ENCODE peak calls at places on chromosomes 12 and 14, in nine cellular contexts. One of them, this sample, is unnamed.

GRCh38 chr14:60647081-60647836 is 2.0 kb downstream of the SIX1 start:
- DNase-seq in frontal cortex: no peak
- DNase-seq in CD8-positive, alpha-beta memory T cell: no peak
- DNase-seq in CD4-positive, CD25-positive, alpha-beta regulatory T cell: no peak
- DNase-seq in NCI-H1436: no peak
- DNase-seq in activated T-helper 1 cell treated with anti-CD3 and anti-CD28 coated beads, Interleukin-12 subunit alpha, Interleukin-12 subunit beta, Interleukin-2, Interleukin-4 antibody, amounts not matched to agents 30 ng/mL and 10 ng/mL and 1 ng/mL, durations not matched to agents 14 hours and 24 hours and 36 hours: no peak
- DNase-seq in sciatic nerve: peak; percentile 68
- DNase-seq in colonic mucosa: no peak
- DNase-seq in NCI-H345: peak; percentile 42
- DNase-seq in this sample: peak; percentile 45

GRCh38 chr14:104977681-104978647 is at the start of gene AHNAK2:
- DNase-seq in CD4-positive, CD25-positive, alpha-beta regulatory T cell: peak; percentile 29
- DNase-seq in activated T-helper 1 cell treated with anti-CD3 and anti-CD28 coated beads, Interleukin-12 subunit alpha, Interleukin-12 subunit beta, Interleukin-2, Interleukin-4 antibody, amounts not matched to agents 30 ng/mL and 10 ng/mL and 1 ng/mL, durations not matched to agents 14 hours and 24 hours and 36 hours: peak; percentile 62
- DNase-seq in sciatic nerve: peak; percentile 75
- DNase-seq in colonic mucosa: peak; percentile 75
- DNase-seq in CD8-positive, alpha-beta memory T cell: peak; percentile 24
- DNase-seq in NCI-H1436: peak; percentile 35
- DNase-seq in frontal cortex: peak; percentile 83
- DNase-seq in NCI-H345: peak; percentile 87
- DNase-seq in this sample: no peak

GRCh38 chr14:104249706-104250105 is 111.3 kb downstream of the KIF26A start:
- DNase-seq in sciatic nerve: no peak
- DNase-seq in frontal cortex: no peak
- DNase-seq in colonic mucosa: no peak
- DNase-seq in CD4-positive, CD25-positive, alpha-beta regulatory T cell: no peak
- DNase-seq in CD8-positive, alpha-beta memory T cell: no peak
- DNase-seq in NCI-H345: no peak
- DNase-seq in NCI-H1436: no peak
- DNase-seq in activated T-helper 1 cell treated with anti-CD3 and anti-CD28 coated beads, Interleukin-12 subunit alpha, Interleukin-12 subunit beta, Interleukin-2, Interleukin-4 antibody, amounts not matched to agents 30 ng/mL and 10 ng/mL and 1 ng/mL, durations not matched to agents 14 hours and 24 hours and 36 hours: no peak
- DNase-seq in this sample: no peak

GRCh38 chr12:113200016-113200797 is 14.7 kb downstream of the RITA1 start:
- DNase-seq in frontal cortex: no peak
- DNase-seq in NCI-H345: no peak
- DNase-seq in sciatic nerve: no peak
- DNase-seq in activated T-helper 1 cell treated with anti-CD3 and anti-CD28 coated beads, Interleukin-12 subunit alpha, Interleukin-12 subunit beta, Interleukin-2, Interleukin-4 antibody, amounts not matched to agents 30 ng/mL and 10 ng/mL and 1 ng/mL, durations not matched to agents 14 hours and 24 hours and 36 hours: no peak
- DNase-seq in colonic mucosa: no peak
- DNase-seq in NCI-H1436: no peak
- DNase-seq in CD8-positive, alpha-beta memory T cell: no peak
- DNase-seq in CD4-positive, CD25-positive, alpha-beta regulatory T cell: no peak
- DNase-seq in this sample: no peak

GRCh38 chr12:8154526-8154925 is 2.3 kb upstream of the ZNF705A start:
- DNase-seq in CD8-positive, alpha-beta memory T cell: no peak
- DNase-seq in NCI-H1436: no peak
- DNase-seq in frontal cortex: no peak
- DNase-seq in colonic mucosa: no peak
- DNase-seq in activated T-helper 1 cell treated with anti-CD3 and anti-CD28 coated beads, Interleukin-12 subunit alpha, Interleukin-12 subunit beta, Interleukin-2, Interleukin-4 antibody, amounts not matched to agents 30 ng/mL and 10 ng/mL and 1 ng/mL, durations not matched to agents 14 hours and 24 hours and 36 hours: no peak
- DNase-seq in NCI-H345: no peak
- DNase-seq in CD4-positive, CD25-positive, alpha-beta regulatory T cell: peak; percentile 19
- DNase-seq in sciatic nerve: no peak
- DNase-seq in this sample: no peak

GRCh38 chr14:89936654-89937185 is 17.8 kb downstream of the EFCAB11 start:
- DNase-seq in activated T-helper 1 cell treated with anti-CD3 and anti-CD28 coated beads, Interleukin-12 subunit alpha, Interleukin-12 subunit beta, Interleukin-2, Interleukin-4 antibody, amounts not matched to agents 30 ng/mL and 10 ng/mL and 1 ng/mL, durations not matched to agents 14 hours and 24 hours and 36 hours: no peak
- DNase-seq in frontal cortex: no peak
- DNase-seq in CD4-positive, CD25-positive, alpha-beta regulatory T cell: no peak
- DNase-seq in NCI-H345: no peak
- DNase-seq in CD8-positive, alpha-beta memory T cell: no peak
- DNase-seq in sciatic nerve: no peak
- DNase-seq in colonic mucosa: no peak
- DNase-seq in NCI-H1436: no peak
- DNase-seq in this sample: no peak

GRCh38 chr14:22097072-22097471 is 423.5 kb upstream of the OR4E1 start:
- DNase-seq in activated T-helper 1 cell treated with anti-CD3 and anti-CD28 coated beads, Interleukin-12 subunit alpha, Interleukin-12 subunit beta, Interleukin-2, Interleukin-4 antibody, amounts not matched to agents 30 ng/mL and 10 ng/mL and 1 ng/mL, durations not matched to agents 14 hours and 24 hours and 36 hours: no peak
- DNase-seq in sciatic nerve: no peak
- DNase-seq in colonic mucosa: no peak
- DNase-seq in CD8-positive, alpha-beta memory T cell: no peak
- DNase-seq in CD4-positive, CD25-positive, alpha-beta regulatory T cell: no peak
- DNase-seq in frontal cortex: no peak
- DNase-seq in NCI-H345: no peak
- DNase-seq in NCI-H1436: no peak
- DNase-seq in this sample: no peak

GRCh38 chr12:121933522-121934317 is 15.3 kb downstream of the CFAP251 start:
- DNase-seq in CD4-positive, CD25-positive, alpha-beta regulatory T cell: no peak
- DNase-seq in colonic mucosa: no peak
- DNase-seq in frontal cortex: no peak
- DNase-seq in CD8-positive, alpha-beta memory T cell: no peak
- DNase-seq in NCI-H345: no peak
- DNase-seq in sciatic nerve: no peak
- DNase-seq in activated T-helper 1 cell treated with anti-CD3 and anti-CD28 coated beads, Interleukin-12 subunit alpha, Interleukin-12 subunit beta, Interleukin-2, Interleukin-4 antibody, amounts not matched to agents 30 ng/mL and 10 ng/mL and 1 ng/mL, durations not matched to agents 14 hours and 24 hours and 36 hours: no peak
- DNase-seq in NCI-H1436: no peak
- DNase-seq in this sample: no peak

GRCh38 chr12:111636209-111636928 is 37.3 kb upstream of the ATXN2 start:
- DNase-seq in sciatic nerve: peak; percentile 84
- DNase-seq in NCI-H345: no peak
- DNase-seq in frontal cortex: peak; percentile 36
- DNase-seq in activated T-helper 1 cell treated with anti-CD3 and anti-CD28 coated beads, Interleukin-12 subunit alpha, Interleukin-12 subunit beta, Interleukin-2, Interleukin-4 antibody, amounts not matched to agents 30 ng/mL and 10 ng/mL and 1 ng/mL, durations not matched to agents 14 hours and 24 hours and 36 hours: no peak
- DNase-seq in CD4-positive, CD25-positive, alpha-beta regulatory T cell: no peak
- DNase-seq in colonic mucosa: peak; percentile 31
- DNase-seq in CD8-positive, alpha-beta memory T cell: no peak
- DNase-seq in NCI-H1436: no peak
- DNase-seq in this sample: peak; percentile 82

GRCh38 chr14:91374897-91375747 is 42.5 kb downstream of the CCDC88C start:
- DNase-seq in NCI-H1436: peak; percentile 40
- DNase-seq in activated T-helper 1 cell treated with anti-CD3 and anti-CD28 coated beads, Interleukin-12 subunit alpha, Interleukin-12 subunit beta, Interleukin-2, Interleukin-4 antibody, amounts not matched to agents 30 ng/mL and 10 ng/mL and 1 ng/mL, durations not matched to agents 14 hours and 24 hours and 36 hours: no peak
- DNase-seq in frontal cortex: no peak
- DNase-seq in colonic mucosa: no peak
- DNase-seq in CD8-positive, alpha-beta memory T cell: peak; percentile 57
- DNase-seq in NCI-H345: peak; percentile 89
- DNase-seq in CD4-positive, CD25-positive, alpha-beta regulatory T cell: no peak
- DNase-seq in sciatic nerve: no peak
- DNase-seq in this sample: no peak

GRCh38 chr14:54169254-54169924 is 212.8 kb upstream of the BMP4 start:
- DNase-seq in activated T-helper 1 cell treated with anti-CD3 and anti-CD28 coated beads, Interleukin-12 subunit alpha, Interleukin-12 subunit beta, Interleukin-2, Interleukin-4 antibody, amounts not matched to agents 30 ng/mL and 10 ng/mL and 1 ng/mL, durations not matched to agents 14 hours and 24 hours and 36 hours: no peak
- DNase-seq in frontal cortex: no peak
- DNase-seq in CD8-positive, alpha-beta memory T cell: no peak
- DNase-seq in sciatic nerve: no peak
- DNase-seq in CD4-positive, CD25-positive, alpha-beta regulatory T cell: no peak
- DNase-seq in NCI-H1436: no peak
- DNase-seq in colonic mucosa: no peak
- DNase-seq in NCI-H345: no peak
- DNase-seq in this sample: no peak

GRCh38 chr14:73787760-73788508 is 63.7 kb upstream of the PTGR2 start:
- DNase-seq in frontal cortex: no peak
- DNase-seq in colonic mucosa: no peak
- DNase-seq in CD4-positive, CD25-positive, alpha-beta regulatory T cell: no peak
- DNase-seq in sciatic nerve: no peak
- DNase-seq in NCI-H345: no peak
- DNase-seq in NCI-H1436: no peak
- DNase-seq in CD8-positive, alpha-beta memory T cell: no peak
- DNase-seq in activated T-helper 1 cell treated with anti-CD3 and anti-CD28 coated beads, Interleukin-12 subunit alpha, Interleukin-12 subunit beta, Interleukin-2, Interleukin-4 antibody, amounts not matched to agents 30 ng/mL and 10 ng/mL and 1 ng/mL, durations not matched to agents 14 hours and 24 hours and 36 hours: peak; percentile 17
- DNase-seq in this sample: no peak

GRCh38 chr12:49039421-49040363 is 20.9 kb downstream of the KMT2D start:
- DNase-seq in CD4-positive, CD25-positive, alpha-beta regulatory T cell: no peak
- DNase-seq in sciatic nerve: no peak
- DNase-seq in CD8-positive, alpha-beta memory T cell: no peak
- DNase-seq in NCI-H1436: no peak
- DNase-seq in activated T-helper 1 cell treated with anti-CD3 and anti-CD28 coated beads, Interleukin-12 subunit alpha, Interleukin-12 subunit beta, Interleukin-2, Interleukin-4 antibody, amounts not matched to agents 30 ng/mL and 10 ng/mL and 1 ng/mL, durations not matched to agents 14 hours and 24 hours and 36 hours: no peak
- DNase-seq in frontal cortex: no peak
- DNase-seq in NCI-H345: no peak
- DNase-seq in colonic mucosa: no peak
- DNase-seq in this sample: no peak

GRCh38 chr14:53151523-53151866 is 1.6 kb downstream of the DDHD1 start:
- DNase-seq in colonic mucosa: no peak
- DNase-seq in NCI-H1436: no peak
- DNase-seq in frontal cortex: peak; percentile 10
- DNase-seq in NCI-H345: no peak
- DNase-seq in CD8-positive, alpha-beta memory T cell: no peak
- DNase-seq in sciatic nerve: no peak
- DNase-seq in activated T-helper 1 cell treated with anti-CD3 and anti-CD28 coated beads, Interleukin-12 subunit alpha, Interleukin-12 subunit beta, Interleukin-2, Interleukin-4 antibody, amounts not matched to agents 30 ng/mL and 10 ng/mL and 1 ng/mL, durations not matched to agents 14 hours and 24 hours and 36 hours: no peak
- DNase-seq in CD4-positive, CD25-positive, alpha-beta regulatory T cell: no peak
- DNase-seq in this sample: no peak

GRCh38 chr12:79643821-79644220 is 46.9 kb downstream of the PAWR start:
- DNase-seq in CD8-positive, alpha-beta memory T cell: no peak
- DNase-seq in frontal cortex: no peak
- DNase-seq in NCI-H1436: no peak
- DNase-seq in activated T-helper 1 cell treated with anti-CD3 and anti-CD28 coated beads, Interleukin-12 subunit alpha, Interleukin-12 subunit beta, Interleukin-2, Interleukin-4 antibody, amounts not matched to agents 30 ng/mL and 10 ng/mL and 1 ng/mL, durations not matched to agents 14 hours and 24 hours and 36 hours: no peak
- DNase-seq in NCI-H345: no peak
- DNase-seq in CD4-positive, CD25-positive, alpha-beta regulatory T cell: no peak
- DNase-seq in colonic mucosa: no peak
- DNase-seq in sciatic nerve: no peak
- DNase-seq in this sample: no peak

GRCh38 chr12:23493690-23494101 is 455.8 kb downstream of the SOX5 start:
- DNase-seq in colonic mucosa: no peak
- DNase-seq in NCI-H1436: no peak
- DNase-seq in NCI-H345: no peak
- DNase-seq in sciatic nerve: no peak
- DNase-seq in CD8-positive, alpha-beta memory T cell: no peak
- DNase-seq in activated T-helper 1 cell treated with anti-CD3 and anti-CD28 coated beads, Interleukin-12 subunit alpha, Interleukin-12 subunit beta, Interleukin-2, Interleukin-4 antibody, amounts not matched to agents 30 ng/mL and 10 ng/mL and 1 ng/mL, durations not matched to agents 14 hours and 24 hours and 36 hours: no peak
- DNase-seq in frontal cortex: no peak
- DNase-seq in CD4-positive, CD25-positive, alpha-beta regulatory T cell: no peak
- DNase-seq in this sample: no peak

GRCh38 chr14:52286659-52287649 is 19.5 kb downstream of the PTGDR start:
- DNase-seq in frontal cortex: no peak
- DNase-seq in NCI-H1436: no peak
- DNase-seq in CD4-positive, CD25-positive, alpha-beta regulatory T cell: no peak
- DNase-seq in sciatic nerve: no peak
- DNase-seq in CD8-positive, alpha-beta memory T cell: no peak
- DNase-seq in activated T-helper 1 cell treated with anti-CD3 and anti-CD28 coated beads, Interleukin-12 subunit alpha, Interleukin-12 subunit beta, Interleukin-2, Interleukin-4 antibody, amounts not matched to agents 30 ng/mL and 10 ng/mL and 1 ng/mL, durations not matched to agents 14 hours and 24 hours and 36 hours: peak; percentile 10
- DNase-seq in colonic mucosa: no peak
- DNase-seq in NCI-H345: no peak
- DNase-seq in this sample: no peak

GRCh38 chr12:82996168-82996812 is 309.6 kb downstream of the TMTC2 start:
- DNase-seq in NCI-H1436: peak; percentile 71
- DNase-seq in sciatic nerve: no peak
- DNase-seq in NCI-H345: peak; percentile 26
- DNase-seq in CD8-positive, alpha-beta memory T cell: no peak
- DNase-seq in frontal cortex: no peak
- DNase-seq in colonic mucosa: no peak
- DNase-seq in CD4-positive, CD25-positive, alpha-beta regulatory T cell: no peak
- DNase-seq in activated T-helper 1 cell treated with anti-CD3 and anti-CD28 coated beads, Interleukin-12 subunit alpha, Interleukin-12 subunit beta, Interleukin-2, Interleukin-4 antibody, amounts not matched to agents 30 ng/mL and 10 ng/mL and 1 ng/mL, durations not matched to agents 14 hours and 24 hours and 36 hours: no peak
- DNase-seq in this sample: no peak

GRCh38 chr14:74510211-74510931 is 16.8 kb downstream of the ISCA2 start:
- DNase-seq in sciatic nerve: peak; percentile 70
- DNase-seq in frontal cortex: no peak
- DNase-seq in CD4-positive, CD25-positive, alpha-beta regulatory T cell: no peak
- DNase-seq in NCI-H345: no peak
- DNase-seq in activated T-helper 1 cell treated with anti-CD3 and anti-CD28 coated beads, Interleukin-12 subunit alpha, Interleukin-12 subunit beta, Interleukin-2, Interleukin-4 antibody, amounts not matched to agents 30 ng/mL and 10 ng/mL and 1 ng/mL, durations not matched to agents 14 hours and 24 hours and 36 hours: no peak
- DNase-seq in NCI-H1436: no peak
- DNase-seq in CD8-positive, alpha-beta memory T cell: no peak
- DNase-seq in colonic mucosa: no peak
- DNase-seq in this sample: no peak

GRCh38 chr14:102538598-102539543 is 29.3 kb upstream of the ANKRD9 start:
- DNase-seq in frontal cortex: no peak
- DNase-seq in CD8-positive, alpha-beta memory T cell: no peak
- DNase-seq in NCI-H1436: no peak
- DNase-seq in CD4-positive, CD25-positive, alpha-beta regulatory T cell: no peak
- DNase-seq in NCI-H345: no peak
- DNase-seq in sciatic nerve: no peak
- DNase-seq in colonic mucosa: no peak
- DNase-seq in activated T-helper 1 cell treated with anti-CD3 and anti-CD28 coated beads, Interleukin-12 subunit alpha, Interleukin-12 subunit beta, Interleukin-2, Interleukin-4 antibody, amounts not matched to agents 30 ng/mL and 10 ng/mL and 1 ng/mL, durations not matched to agents 14 hours and 24 hours and 36 hours: no peak
- DNase-seq in this sample: no peak

GRCh38 chr12:120639771-120640721 is at the start of gene CABP1:
- DNase-seq in colonic mucosa: peak; percentile 64
- DNase-seq in frontal cortex: peak; percentile 65
- DNase-seq in sciatic nerve: no peak
- DNase-seq in NCI-H345: peak; percentile 69
- DNase-seq in activated T-helper 1 cell treated with anti-CD3 and anti-CD28 coated beads, Interleukin-12 subunit alpha, Interleukin-12 subunit beta, Interleukin-2, Interleukin-4 antibody, amounts not matched to agents 30 ng/mL and 10 ng/mL and 1 ng/mL, durations not matched to agents 14 hours and 24 hours and 36 hours: peak; percentile 38
- DNase-seq in CD8-positive, alpha-beta memory T cell: peak; percentile 47
- DNase-seq in NCI-H1436: peak; percentile 56
- DNase-seq in CD4-positive, CD25-positive, alpha-beta regulatory T cell: peak; percentile 53
- DNase-seq in this sample: no peak

GRCh38 chr14:61567838-61568571 is 127.3 kb upstream of the HIF1A start:
- DNase-seq in CD4-positive, CD25-positive, alpha-beta regulatory T cell: no peak
- DNase-seq in activated T-helper 1 cell treated with anti-CD3 and anti-CD28 coated beads, Interleukin-12 subunit alpha, Interleukin-12 subunit beta, Interleukin-2, Interleukin-4 antibody, amounts not matched to agents 30 ng/mL and 10 ng/mL and 1 ng/mL, durations not matched to agents 14 hours and 24 hours and 36 hours: no peak
- DNase-seq in colonic mucosa: no peak
- DNase-seq in NCI-H1436: peak; percentile 32
- DNase-seq in sciatic nerve: no peak
- DNase-seq in frontal cortex: no peak
- DNase-seq in CD8-positive, alpha-beta memory T cell: no peak
- DNase-seq in NCI-H345: no peak
- DNase-seq in this sample: no peak

GRCh38 chr12:16563519-16563918 is 42.4 kb downstream of the LMO3 start:
- DNase-seq in frontal cortex: no peak
- DNase-seq in NCI-H345: no peak
- DNase-seq in CD4-positive, CD25-positive, alpha-beta regulatory T cell: no peak
- DNase-seq in CD8-positive, alpha-beta memory T cell: no peak
- DNase-seq in activated T-helper 1 cell treated with anti-CD3 and anti-CD28 coated beads, Interleukin-12 subunit alpha, Interleukin-12 subunit beta, Interleukin-2, Interleukin-4 antibody, amounts not matched to agents 30 ng/mL and 10 ng/mL and 1 ng/mL, durations not matched to agents 14 hours and 24 hours and 36 hours: no peak
- DNase-seq in NCI-H1436: no peak
- DNase-seq in sciatic nerve: no peak
- DNase-seq in colonic mucosa: no peak
- DNase-seq in this sample: no peak

GRCh38 chr12:52903855-52904508 is 894 bp downstream of the KRT8 start:
- DNase-seq in activated T-helper 1 cell treated with anti-CD3 and anti-CD28 coated beads, Interleukin-12 subunit alpha, Interleukin-12 subunit beta, Interleukin-2, Interleukin-4 antibody, amounts not matched to agents 30 ng/mL and 10 ng/mL and 1 ng/mL, durations not matched to agents 14 hours and 24 hours and 36 hours: peak; percentile 8
- DNase-seq in NCI-H345: peak; percentile 81
- DNase-seq in sciatic nerve: no peak
- DNase-seq in frontal cortex: peak; percentile 70
- DNase-seq in CD8-positive, alpha-beta memory T cell: no peak
- DNase-seq in NCI-H1436: peak; percentile 63
- DNase-seq in CD4-positive, CD25-positive, alpha-beta regulatory T cell: no peak
- DNase-seq in colonic mucosa: peak; percentile 64
- DNase-seq in this sample: no peak

GRCh38 chr12:4579305-4580097 is 17.5 kb downstream of the DYRK4 start:
- DNase-seq in colonic mucosa: peak; percentile 33
- DNase-seq in CD4-positive, CD25-positive, alpha-beta regulatory T cell: no peak
- DNase-seq in activated T-helper 1 cell treated with anti-CD3 and anti-CD28 coated beads, Interleukin-12 subunit alpha, Interleukin-12 subunit beta, Interleukin-2, Interleukin-4 antibody, amounts not matched to agents 30 ng/mL and 10 ng/mL and 1 ng/mL, durations not matched to agents 14 hours and 24 hours and 36 hours: no peak
- DNase-seq in NCI-H1436: peak; percentile 18
- DNase-seq in sciatic nerve: no peak
- DNase-seq in CD8-positive, alpha-beta memory T cell: no peak
- DNase-seq in NCI-H345: no peak
- DNase-seq in frontal cortex: no peak
- DNase-seq in this sample: no peak

GRCh38 chr12:91952916-91953315 is 192.7 kb downstream of the BTG1 start:
- DNase-seq in NCI-H345: no peak
- DNase-seq in CD4-positive, CD25-positive, alpha-beta regulatory T cell: no peak
- DNase-seq in sciatic nerve: no peak
- DNase-seq in frontal cortex: no peak
- DNase-seq in NCI-H1436: no peak
- DNase-seq in colonic mucosa: peak; percentile 32
- DNase-seq in activated T-helper 1 cell treated with anti-CD3 and anti-CD28 coated beads, Interleukin-12 subunit alpha, Interleukin-12 subunit beta, Interleukin-2, Interleukin-4 antibody, amounts not matched to agents 30 ng/mL and 10 ng/mL and 1 ng/mL, durations not matched to agents 14 hours and 24 hours and 36 hours: no peak
- DNase-seq in CD8-positive, alpha-beta memory T cell: no peak
- DNase-seq in this sample: no peak

GRCh38 chr12:32501835-32502333 is 102.5 kb downstream of the FGD4 start:
- DNase-seq in NCI-H345: peak; percentile 89
- DNase-seq in colonic mucosa: peak; percentile 64
- DNase-seq in CD8-positive, alpha-beta memory T cell: no peak
- DNase-seq in CD4-positive, CD25-positive, alpha-beta regulatory T cell: no peak
- DNase-seq in sciatic nerve: no peak
- DNase-seq in activated T-helper 1 cell treated with anti-CD3 and anti-CD28 coated beads, Interleukin-12 subunit alpha, Interleukin-12 subunit beta, Interleukin-2, Interleukin-4 antibody, amounts not matched to agents 30 ng/mL and 10 ng/mL and 1 ng/mL, durations not matched to agents 14 hours and 24 hours and 36 hours: no peak
- DNase-seq in frontal cortex: peak; percentile 46
- DNase-seq in NCI-H1436: peak; percentile 20
- DNase-seq in this sample: no peak

GRCh38 chr12:12533238-12533829 is 29.3 kb downstream of the DUSP16 start:
- DNase-seq in NCI-H345: peak; percentile 28
- DNase-seq in NCI-H1436: no peak
- DNase-seq in sciatic nerve: no peak
- DNase-seq in activated T-helper 1 cell treated with anti-CD3 and anti-CD28 coated beads, Interleukin-12 subunit alpha, Interleukin-12 subunit beta, Interleukin-2, Interleukin-4 antibody, amounts not matched to agents 30 ng/mL and 10 ng/mL and 1 ng/mL, durations not matched to agents 14 hours and 24 hours and 36 hours: no peak
- DNase-seq in frontal cortex: no peak
- DNase-seq in CD4-positive, CD25-positive, alpha-beta regulatory T cell: no peak
- DNase-seq in colonic mucosa: peak; percentile 75
- DNase-seq in CD8-positive, alpha-beta memory T cell: no peak
- DNase-seq in this sample: no peak

GRCh38 chr14:75711796-75712211 is 50.8 kb downstream of the TTLL5 start:
- DNase-seq in CD4-positive, CD25-positive, alpha-beta regulatory T cell: no peak
- DNase-seq in CD8-positive, alpha-beta memory T cell: no peak
- DNase-seq in activated T-helper 1 cell treated with anti-CD3 and anti-CD28 coated beads, Interleukin-12 subunit alpha, Interleukin-12 subunit beta, Interleukin-2, Interleukin-4 antibody, amounts not matched to agents 30 ng/mL and 10 ng/mL and 1 ng/mL, durations not matched to agents 14 hours and 24 hours and 36 hours: peak; percentile 2
- DNase-seq in NCI-H1436: no peak
- DNase-seq in NCI-H345: no peak
- DNase-seq in sciatic nerve: peak; percentile 61
- DNase-seq in frontal cortex: peak; percentile 43
- DNase-seq in colonic mucosa: peak; percentile 32
- DNase-seq in this sample: peak; percentile 42

This sample was measured in AG09319.